ENCODE peak calls at places on chromosomes 2 and 18, in ten cellular contexts. D is IMR-90, B is HCT116, K is prostate gland, T is body of pancreas, Q is A549, N is lower leg skin, C is stomach, J is uterus, Z is K562. X is an unnamed sample.

GRCh38 chr2:145044506-145044905 is 524.6 kb upstream of the ZEB2 start:
- DNase-seq in B (no peak), Q (no peak), K (no peak), T (no peak), Z (no peak), N (no peak), C (no peak), J (no peak), D (no peak), X (no peak)

GRCh38 chr18:76259012-76259568 is 236.0 kb downstream of the ZNF516 start:
- DNase-seq in N (peak), T (no peak), K (no peak), J (no peak), C (no peak), Z (no peak), D (no peak), Q (no peak), B (no peak), X (no peak)

GRCh38 chr18:240175-240574 is 27.7 kb downstream of the THOC1 start:
- DNase-seq in Z (no peak), K (no peak), J (no peak), C (no peak), T (no peak), D (peak), Q (no peak), N (no peak), B (no peak), X (no peak)

GRCh38 chr18:46261799-46262198 is 157.6 kb downstream of the HAUS1 start:
- DNase-seq in Q (no peak), J (no peak), B (no peak), T (no peak), Z (no peak), N (no peak), D (peak), K (no peak), C (no peak), X (no peak)

GRCh38 chr2:45860136-45861106 is 208.9 kb downstream of the PRKCE start:
- DNase-seq in Z (no peak), N (peak), B (no peak), K (no peak), C (peak), D (peak), J (peak), T (peak), Q (no peak), X (peak)

GRCh38 chr18:55266981-55267380 is 307.7 kb upstream of the CCDC68 start:
- DNase-seq in D (no peak), Q (no peak), Z (no peak), J (no peak), T (no peak), C (no peak), N (no peak), B (no peak), K (no peak), X (no peak)

GRCh38 chr18:23316986-23317385 is 136.1 kb upstream of the RIOK3 start:
- DNase-seq in K (no peak), J (no peak), Q (no peak), T (no peak), N (no peak), Z (no peak), D (no peak), B (no peak), C (no peak), X (no peak)

GRCh38 chr2:6237261-6237660 is 545.1 kb downstream of the SOX11 start:
- DNase-seq in K (no peak), J (no peak), N (no peak), Z (no peak), B (no peak), C (no peak), D (no peak), T (no peak), Q (no peak), X (no peak)

GRCh38 chr2:232458051-232458660 is 2.2 kb downstream of the ALPI start:
- DNase-seq in C (no peak), J (no peak), N (peak), T (no peak), Q (no peak), Z (no peak), B (no peak), K (no peak), D (no peak), X (no peak)

GRCh38 chr18:76463358-76463757 is 31.7 kb downstream of the ZNF516 start:
- DNase-seq in D (no peak), N (peak), Q (no peak), T (no peak), J (no peak), Z (no peak), C (no peak), K (no peak), B (no peak), X (no peak)

GRCh38 chr2:233469261-233470006 is 97.1 kb downstream of the USP40 start:
- DNase-seq in K (no peak), C (peak), D (no peak), B (no peak), Q (no peak), T (no peak), Z (peak), N (no peak), J (peak), X (no peak)

GRCh38 chr18:59049726-59050660 is 89.7 kb upstream of the SEC11C start:
- DNase-seq in Q (no peak), N (peak), B (no peak), D (no peak), T (no peak), C (no peak), Z (no peak), J (no peak), K (no peak), X (no peak)

GRCh38 chr2:17636989-17637906 is 96.8 kb downstream of the VSNL1 start:
- DNase-seq in K (no peak), C (no peak), Z (no peak), N (no peak), T (no peak), D (no peak), J (no peak), Q (no peak), B (no peak), X (no peak)

GRCh38 chr2:174334781-174335604 is at the start of gene SP9:
- DNase-seq in D (peak), Z (peak), J (no peak), C (no peak), Q (peak), T (no peak), B (no peak), N (peak), K (no peak), X (peak)

GRCh38 chr2:64404002-64404731 is 49.8 kb upstream of the LGALSL start:
- DNase-seq in J (peak), T (peak), B (no peak), Q (no peak), N (peak), C (peak), K (peak), D (peak), Z (no peak), X (no peak)

GRCh38 chr2:177295479-177295878 is 31.0 kb upstream of the NFE2L2 start:
- DNase-seq in N (no peak), Z (no peak), D (peak), B (no peak), J (peak), T (no peak), C (no peak), K (no peak), Q (no peak), X (no peak)

GRCh38 chr18:46407471-46408166 is 249.4 kb downstream of the LOXHD1 start:
- DNase-seq in B (no peak), N (no peak), K (no peak), J (no peak), C (no peak), Q (no peak), T (no peak), D (peak), Z (no peak), X (peak)

GRCh38 chr2:167749641-167750040 is 497.8 kb downstream of the STK39 start:
- DNase-seq in D (no peak), Z (no peak), C (no peak), Q (no peak), J (no peak), K (no peak), N (no peak), B (no peak), T (no peak), X (no peak)

GRCh38 chr2:108786354-108787208 is at the start of gene CCDC138:
- DNase-seq in N (peak), D (peak), T (peak), Q (peak), Z (peak), C (peak), B (peak), K (peak), J (peak), X (peak)
- TF ChIP-seq POLR2A in N (no peak), D (peak), T (peak), Q (peak), Z (peak), C (no peak), B (peak), K (peak), J (peak), X (peak)

GRCh38 chr2:151042938-151043337 is 218.7 kb downstream of the RBM43 start:
- DNase-seq in T (no peak), N (no peak), B (no peak), D (no peak), Z (no peak), K (no peak), Q (no peak), C (no peak), J (no peak), X (no peak)
- TF ChIP-seq POLR2A in T (no peak), N (no peak), B (no peak), D (no peak), Z (no peak), K (no peak), Q (no peak), C (no peak), J (no peak), X (no peak)

DNA sequence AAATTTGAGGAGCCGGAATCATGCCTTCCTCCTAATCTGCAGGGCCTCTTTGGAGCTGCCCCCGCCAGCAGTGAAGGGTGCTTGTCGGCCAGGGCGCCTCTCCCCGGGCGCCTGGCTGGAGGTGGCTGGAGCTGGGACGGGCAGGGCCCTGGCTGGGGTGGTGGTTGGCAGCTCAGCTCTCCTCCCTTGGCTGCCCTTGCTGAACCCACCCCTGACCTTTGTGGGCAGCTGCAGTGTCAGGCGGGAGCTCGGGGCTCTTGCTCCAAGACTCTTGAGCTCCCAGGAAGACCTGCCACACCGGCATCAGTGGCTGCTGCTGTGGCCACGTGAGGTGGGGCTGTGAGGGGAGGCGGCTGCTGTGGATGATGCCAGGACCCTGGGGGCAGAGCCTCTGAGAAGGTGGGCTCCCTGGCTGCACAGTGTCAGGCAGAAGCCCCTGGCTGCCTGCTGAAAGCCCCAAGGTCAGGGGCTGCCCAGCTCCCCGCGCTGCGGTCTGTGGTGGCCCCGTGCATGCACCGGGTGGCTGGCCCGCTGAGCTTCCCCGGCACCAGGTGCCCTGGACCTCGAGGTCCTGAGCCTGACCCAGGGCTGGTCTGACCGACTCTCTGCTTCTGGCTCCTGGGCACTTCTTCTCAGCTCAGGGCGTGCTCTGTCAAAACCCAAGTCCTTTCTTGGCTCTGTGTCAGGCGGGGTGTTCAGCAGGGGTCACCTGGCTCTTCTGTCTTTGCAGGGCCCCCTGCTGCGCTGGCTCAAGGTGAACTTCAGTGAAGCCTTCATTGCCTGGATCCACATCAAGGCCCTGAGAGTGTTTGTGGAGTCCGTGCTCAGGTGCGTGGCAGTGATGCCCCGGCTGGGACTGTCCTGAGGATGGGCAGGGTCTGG is 34.5 kb downstream of the PDIA6 start:
- DNase-seq in C (peak), Z (no peak), Q (no peak), K (no peak), N (peak), J (no peak), T (no peak), B (no peak), D (no peak), X (no peak)
- TF ChIP-seq POLR2A in C (no peak), Z (no peak), Q (no peak), K (no peak), N (no peak), J (no peak), T (no peak), B (no peak), D (no peak), X (no peak)

GRCh38 chr2:221434155-221434554 is 137.9 kb downstream of the EPHA4 start:
- DNase-seq in D (no peak), Q (no peak), J (no peak), T (no peak), B (no peak), K (no peak), N (no peak), Z (no peak), C (no peak), X (no peak)

GRCh38 chr2:221428896-221429295 is 143.2 kb downstream of the EPHA4 start:
- DNase-seq in D (no peak), J (no peak), N (no peak), K (no peak), Q (no peak), Z (no peak), C (no peak), B (no peak), T (no peak), X (no peak)

GRCh38 chr2:221426929-221427328 is 145.2 kb downstream of the EPHA4 start:
- DNase-seq in Z (no peak), Q (no peak), J (no peak), T (no peak), D (no peak), B (no peak), K (no peak), C (no peak), N (no peak), X (no peak)

GRCh38 chr2:221431477-221431876 is 140.6 kb downstream of the EPHA4 start:
- DNase-seq in B (no peak), C (no peak), J (peak), T (no peak), N (no peak), Z (no peak), D (no peak), K (peak), Q (no peak), X (no peak)

GRCh38 chr2:221429741-221430491 is 142.2 kb downstream of the EPHA4 start:
- DNase-seq in C (peak), Q (no peak), Z (no peak), K (peak), T (peak), B (no peak), D (peak), J (peak), N (no peak), X (no peak)
- TF ChIP-seq POLR2A in C (no peak), Q (no peak), Z (no peak), K (no peak), T (no peak), B (no peak), D (no peak), J (no peak), N (no peak), X (no peak)

GRCh38 chr2:55919574-55919973 is 4.0 kb downstream of the EFEMP1 start:
- DNase-seq in Q (no peak), T (no peak), J (no peak), N (no peak), B (no peak), Z (no peak), C (no peak), D (no peak), K (no peak), X (no peak)

GRCh38 chr2:55917117-55917516 is 6.5 kb downstream of the EFEMP1 start:
- DNase-seq in D (no peak), N (no peak), T (no peak), K (no peak), J (no peak), C (no peak), B (no peak), Q (no peak), Z (no peak), X (no peak)

GRCh38 chr2:55916473-55917049 is 7.0 kb downstream of the EFEMP1 start:
- DNase-seq in Z (no peak), T (no peak), B (no peak), D (peak), J (no peak), K (no peak), C (no peak), Q (no peak), N (no peak), X (no peak)

GRCh38 chr2:55918856-55919255 is 4.7 kb downstream of the EFEMP1 start:
- DNase-seq in Z (no peak), C (no peak), N (no peak), J (no peak), T (no peak), B (no peak), Q (no peak), D (no peak), K (no peak), X (no peak)

GRCh38 chr2:55917713-55918390 is 5.7 kb downstream of the EFEMP1 start:
- DNase-seq in C (no peak), T (no peak), N (no peak), B (no peak), Z (no peak), D (no peak), Q (no peak), K (no peak), J (no peak), X (no peak)
- TF ChIP-seq POLR2A in C (no peak), T (no peak), N (no peak), B (no peak), Z (no peak), D (no peak), Q (no peak), K (no peak), J (no peak), X (no peak)

GRCh38 chr2:156704132-156704531 is 268.0 kb downstream of the GPD2 start:
- DNase-seq in T (no peak), K (no peak), D (no peak), J (no peak), C (no peak), B (no peak), N (no peak), Z (no peak), Q (no peak), X (no peak)
- TF ChIP-seq POLR2A in T (no peak), K (no peak), D (no peak), J (no peak), C (no peak), B (no peak), N (no peak), Z (no peak), Q (no peak), X (no peak)

DNA sequence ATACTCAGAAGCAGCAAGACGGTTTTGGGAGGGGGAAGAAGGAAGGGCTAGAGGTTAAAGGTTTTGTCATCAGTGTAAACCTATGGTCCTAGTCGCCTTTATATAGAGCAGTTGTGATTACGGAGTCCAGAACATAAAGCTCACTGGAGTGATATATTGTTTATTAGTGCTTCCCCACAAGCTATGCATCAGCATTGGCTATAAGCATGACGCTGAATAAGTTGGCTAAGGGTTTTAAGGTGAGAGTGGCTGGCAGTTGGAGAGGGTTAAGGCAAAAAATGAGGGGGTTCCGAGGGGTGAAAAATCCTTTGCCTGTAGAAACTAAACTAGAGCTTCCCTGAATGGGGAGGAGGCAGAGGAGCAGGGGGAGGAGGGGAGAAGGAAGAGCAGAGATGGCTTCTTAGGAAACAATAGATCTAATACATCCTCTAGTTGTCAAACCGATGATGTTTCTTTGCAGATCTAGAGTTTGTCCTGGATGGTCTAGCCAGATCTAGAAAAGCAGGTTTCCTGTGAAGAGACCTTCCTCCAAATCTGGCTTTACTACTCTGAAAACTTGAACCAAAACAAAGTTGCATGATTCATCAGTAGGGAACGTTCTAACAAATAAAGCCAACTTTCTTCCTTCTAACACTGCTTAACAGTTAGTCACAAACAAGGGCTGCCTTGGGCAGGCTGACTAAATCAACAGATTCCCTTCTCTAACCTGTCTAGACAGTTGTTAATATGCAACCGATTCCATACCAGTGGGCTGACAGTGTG is 2.5 kb downstream of the KLF7 start:
- DNase-seq in D (peak), N (no peak), C (peak), T (peak), B (peak), Q (peak), Z (no peak), K (peak), J (peak), X (no peak)
- TF ChIP-seq POLR2A in D (peak), N (no peak), C (no peak), T (no peak), B (no peak), Q (no peak), Z (no peak), K (peak), J (peak), X (no peak)

GRCh38 chr18:13762690-13763439 is 36.4 kb downstream of the RNMT start:
- DNase-seq in Z (no peak), T (no peak), B (no peak), K (no peak), N (no peak), J (no peak), D (no peak), Q (no peak), C (no peak), X (no peak)

GRCh38 chr18:13756671-13757070 is 30.2 kb downstream of the RNMT start:
- DNase-seq in T (no peak), Q (no peak), K (no peak), J (no peak), N (no peak), Z (no peak), C (no peak), B (no peak), D (no peak), X (no peak)

GRCh38 chr18:13756261-13756660 is 29.8 kb downstream of the RNMT start:
- DNase-seq in Z (no peak), T (no peak), N (no peak), Q (no peak), C (no peak), B (no peak), D (no peak), K (no peak), J (no peak), X (no peak)

DNA sequence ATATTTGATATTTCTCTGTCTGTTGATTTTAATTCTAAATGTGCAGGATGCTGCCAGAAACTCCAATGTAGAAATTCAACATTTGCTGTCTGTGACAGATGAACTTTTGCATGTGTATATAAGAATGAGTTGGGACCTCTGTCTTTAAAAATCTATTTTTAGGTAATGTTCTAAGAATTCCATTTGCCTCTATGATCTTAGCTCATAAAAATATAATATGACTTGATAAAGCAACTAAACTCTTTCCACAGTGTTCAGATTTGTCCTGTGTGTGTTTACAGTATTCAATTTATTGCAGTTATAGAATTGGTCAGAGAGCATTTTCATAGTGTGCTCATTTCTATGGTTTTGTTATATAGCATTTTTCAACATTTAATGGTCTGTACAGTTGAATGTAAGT is 33.6 kb downstream of the RNMT start:
- DNase-seq in Z (no peak), Q (no peak), T (no peak), J (no peak), C (no peak), D (no peak), B (no peak), N (no peak), K (no peak), X (no peak)
- TF ChIP-seq POLR2A in Z (no peak), Q (no peak), T (no peak), J (no peak), C (no peak), D (no peak), B (no peak), N (no peak), K (no peak), X (no peak)

X was measured in erythroblast.